ENCODE peak calls at places on chromosome X, in seven cellular contexts. One of them, this sample, is unnamed. For H3K9me3 and H3K27me3, the result is how much of the 10 kb centered on the place peaks cover.

GRCh38 chrX:7603387-7603786 is 239.6 kb upstream of the VCX start:
- DNase-seq in HepG2: no peak
- DNase-seq in fibroblast of lung: no peak
- DNase-seq in Karpas-422: no peak
- DNase-seq in adipocyte: no peak
- DNase-seq in right cardiac atrium: no peak
- DNase-seq in suprapubic skin: no peak
- DNase-seq in this sample: no peak

GRCh38 chrX:88437563-88437962 is 309.5 kb upstream of the CPXCR1 start:
- DNase-seq in HepG2: no peak
- DNase-seq in fibroblast of lung: no peak
- DNase-seq in Karpas-422: no peak
- DNase-seq in adipocyte: no peak
- DNase-seq in right cardiac atrium: no peak
- DNase-seq in suprapubic skin: no peak
- DNase-seq in this sample: no peak

GRCh38 chrX:138128025-138128671 is 562.2 kb downstream of the ZIC3 start:
- DNase-seq in HepG2: peak
- DNase-seq in fibroblast of lung: peak
- DNase-seq in Karpas-422: peak
- DNase-seq in adipocyte: peak
- DNase-seq in right cardiac atrium: peak
- DNase-seq in suprapubic skin: no peak
- DNase-seq in this sample: no peak

GRCh38 chrX:136166221-136166855 is 19.0 kb downstream of the FHL1 start:
- DNase-seq in HepG2: no peak
- DNase-seq in fibroblast of lung: peak
- DNase-seq in Karpas-422: peak
- DNase-seq in adipocyte: peak
- DNase-seq in right cardiac atrium: no peak
- DNase-seq in suprapubic skin: no peak
- DNase-seq in this sample: no peak

GRCh38 chrX:118595501-118596042 is 100.0 kb downstream of the DOCK11 start:
- DNase-seq in HepG2: no peak
- DNase-seq in fibroblast of lung: no peak
- DNase-seq in Karpas-422: no peak
- DNase-seq in adipocyte: peak
- DNase-seq in right cardiac atrium: no peak
- DNase-seq in suprapubic skin: no peak
- DNase-seq in this sample: no peak

GRCh38 chrX:37825225-37825842 is 22.0 kb downstream of the DYNLT3 start:
- DNase-seq in HepG2: peak
- DNase-seq in fibroblast of lung: peak
- DNase-seq in Karpas-422: peak
- DNase-seq in adipocyte: peak
- DNase-seq in right cardiac atrium: no peak
- DNase-seq in suprapubic skin: no peak
- DNase-seq in this sample: no peak

GRCh38 chrX:23666282-23666681 is 1.0 kb upstream of the PRDX4 start:
- DNase-seq in HepG2: no peak
- DNase-seq in fibroblast of lung: no peak
- DNase-seq in Karpas-422: no peak
- DNase-seq in adipocyte: no peak
- DNase-seq in right cardiac atrium: peak
- DNase-seq in suprapubic skin: no peak
- DNase-seq in this sample: no peak

GRCh38 chrX:19110642-19111041 is 11.6 kb downstream of the ADGRG2 start:
- DNase-seq in HepG2: no peak
- DNase-seq in fibroblast of lung: no peak
- DNase-seq in Karpas-422: no peak
- DNase-seq in adipocyte: no peak
- DNase-seq in right cardiac atrium: no peak
- DNase-seq in suprapubic skin: no peak
- DNase-seq in this sample: no peak

GRCh38 chrX:68833448-68833805 is 4.6 kb downstream of the EFNB1 start:
- DNase-seq in HepG2: no peak
- DNase-seq in fibroblast of lung: no peak
- DNase-seq in Karpas-422: no peak
- DNase-seq in adipocyte: no peak
- DNase-seq in right cardiac atrium: no peak
- DNase-seq in suprapubic skin: peak
- DNase-seq in this sample: no peak

GRCh38 chrX:69109706-69110635 is 55.3 kb downstream of the PJA1 start:
- DNase-seq in HepG2: no peak
- DNase-seq in fibroblast of lung: peak
- DNase-seq in Karpas-422: no peak
- DNase-seq in adipocyte: peak
- DNase-seq in right cardiac atrium: no peak
- DNase-seq in suprapubic skin: no peak
- DNase-seq in this sample: peak

GRCh38 chrX:131792356-131792749 is 230.7 kb upstream of the STK26 start:
- DNase-seq in HepG2: no peak
- DNase-seq in fibroblast of lung: no peak
- DNase-seq in Karpas-422: peak
- DNase-seq in adipocyte: peak
- DNase-seq in right cardiac atrium: peak
- DNase-seq in suprapubic skin: no peak
- DNase-seq in this sample: no peak

GRCh38 chrX:155086961-155087735 is 15.8 kb downstream of the BRCC3 start:
- DNase-seq in HepG2: no peak
- DNase-seq in fibroblast of lung: no peak
- DNase-seq in Karpas-422: no peak
- DNase-seq in adipocyte: no peak
- DNase-seq in right cardiac atrium: no peak
- DNase-seq in suprapubic skin: no peak
- DNase-seq in this sample: no peak
- H3K9me3 ChIP-seq in HepG2: under half
- H3K9me3 ChIP-seq in fibroblast of lung: under half
- H3K9me3 ChIP-seq in Karpas-422: under half
- H3K9me3 ChIP-seq in adipocyte: under half
- H3K9me3 ChIP-seq in right cardiac atrium: under half
- H3K9me3 ChIP-seq in suprapubic skin: under half
- H3K9me3 ChIP-seq in this sample: under half

GRCh38 chrX:11597479-11597878 is 68.2 kb downstream of the ARHGAP6 start:
- DNase-seq in HepG2: no peak
- DNase-seq in fibroblast of lung: peak
- DNase-seq in Karpas-422: no peak
- DNase-seq in adipocyte: peak
- DNase-seq in right cardiac atrium: no peak
- DNase-seq in suprapubic skin: no peak
- DNase-seq in this sample: no peak
- H3K27me3 ChIP-seq in HepG2: under half
- H3K27me3 ChIP-seq in fibroblast of lung: under half
- H3K27me3 ChIP-seq in Karpas-422: under half
- H3K27me3 ChIP-seq in adipocyte: under half
- H3K27me3 ChIP-seq in right cardiac atrium: under half
- H3K27me3 ChIP-seq in suprapubic skin: under half
- H3K27me3 ChIP-seq in this sample: under half

GRCh38 chrX:104253567-104254441 is 929 bp downstream of the ESX1 start:
- DNase-seq in HepG2: no peak
- DNase-seq in fibroblast of lung: no peak
- DNase-seq in Karpas-422: no peak
- DNase-seq in adipocyte: peak
- DNase-seq in right cardiac atrium: no peak
- DNase-seq in suprapubic skin: no peak
- DNase-seq in this sample: no peak
- H3K4me3 ChIP-seq in HepG2: no peak
- H3K4me3 ChIP-seq in fibroblast of lung: no peak
- H3K4me3 ChIP-seq in Karpas-422: no peak
- H3K4me3 ChIP-seq in adipocyte: peak
- H3K4me3 ChIP-seq in right cardiac atrium: peak
- H3K4me3 ChIP-seq in suprapubic skin: peak
- H3K4me3 ChIP-seq in this sample: no peak

GRCh38 chrX:63713510-63713909 is 71.5 kb downstream of the ARHGEF9 start:
- DNase-seq in HepG2: no peak
- DNase-seq in fibroblast of lung: no peak
- DNase-seq in Karpas-422: no peak
- DNase-seq in adipocyte: peak
- DNase-seq in right cardiac atrium: peak
- DNase-seq in suprapubic skin: no peak
- DNase-seq in this sample: no peak

GRCh38 chrX:63719633-63720032 is 65.4 kb downstream of the ARHGEF9 start:
- DNase-seq in HepG2: no peak
- DNase-seq in fibroblast of lung: no peak
- DNase-seq in Karpas-422: no peak
- DNase-seq in adipocyte: no peak
- DNase-seq in right cardiac atrium: no peak
- DNase-seq in suprapubic skin: no peak
- DNase-seq in this sample: no peak

GRCh38 chrX:63718010-63718694 is 66.9 kb downstream of the ARHGEF9 start:
- DNase-seq in HepG2: no peak
- DNase-seq in fibroblast of lung: no peak
- DNase-seq in Karpas-422: no peak
- DNase-seq in adipocyte: no peak
- DNase-seq in right cardiac atrium: no peak
- DNase-seq in suprapubic skin: no peak
- DNase-seq in this sample: no peak
- H3K9me3 ChIP-seq in HepG2: under half
- H3K9me3 ChIP-seq in fibroblast of lung: under half
- H3K9me3 ChIP-seq in Karpas-422: under half
- H3K9me3 ChIP-seq in adipocyte: under half
- H3K9me3 ChIP-seq in right cardiac atrium: under half
- H3K9me3 ChIP-seq in suprapubic skin: under half
- H3K9me3 ChIP-seq in this sample: under half

GRCh38 chrX:14798805-14799397 is 74.0 kb downstream of the FANCB start:
- DNase-seq in HepG2: no peak
- DNase-seq in fibroblast of lung: no peak
- DNase-seq in Karpas-422: no peak
- DNase-seq in adipocyte: no peak
- DNase-seq in right cardiac atrium: no peak
- DNase-seq in suprapubic skin: no peak
- DNase-seq in this sample: no peak

GRCh38 chrX:14801136-14801535 is 71.7 kb downstream of the FANCB start:
- DNase-seq in HepG2: no peak
- DNase-seq in fibroblast of lung: no peak
- DNase-seq in Karpas-422: no peak
- DNase-seq in adipocyte: no peak
- DNase-seq in right cardiac atrium: no peak
- DNase-seq in suprapubic skin: no peak
- DNase-seq in this sample: no peak

DNA sequence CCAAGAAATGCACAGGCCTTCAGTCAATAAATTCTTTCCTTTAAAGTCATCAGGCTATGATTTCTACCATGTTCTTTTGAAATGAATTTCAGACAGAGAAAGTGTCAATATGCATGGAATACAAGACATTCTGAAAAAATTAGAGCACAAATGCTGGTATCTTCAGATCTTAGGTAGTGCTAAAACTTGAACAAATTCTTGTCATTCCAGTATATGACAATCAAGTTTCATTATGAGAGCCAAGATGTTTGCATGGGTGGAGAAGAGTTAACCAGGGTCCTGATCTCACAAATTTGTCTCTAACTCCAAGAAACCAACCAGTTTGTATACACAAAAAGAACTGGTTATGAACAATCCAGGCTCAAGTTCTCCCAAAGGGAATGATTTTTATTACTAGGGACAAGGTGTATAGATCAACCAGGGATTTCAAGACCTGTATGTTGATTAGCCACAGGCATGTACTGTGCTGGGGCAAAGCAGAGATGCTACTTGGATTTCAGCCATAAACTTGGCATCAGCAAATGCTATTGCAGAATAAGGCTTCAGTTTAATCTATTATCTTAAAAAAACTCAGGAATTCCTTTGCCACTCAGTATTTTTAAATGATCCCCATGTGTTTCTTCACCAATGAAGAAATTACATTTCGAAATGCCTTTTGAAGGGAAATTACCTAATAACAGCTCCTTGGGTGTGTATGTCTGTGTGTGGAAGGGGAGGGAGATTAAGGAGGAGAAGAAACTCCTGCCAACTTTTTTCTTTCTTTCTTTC is 69.7 kb downstream of the FANCB start:
- DNase-seq in HepG2: no peak
- DNase-seq in fibroblast of lung: peak
- DNase-seq in Karpas-422: no peak
- DNase-seq in adipocyte: peak
- DNase-seq in right cardiac atrium: no peak
- DNase-seq in suprapubic skin: no peak
- DNase-seq in this sample: no peak
- H3K27me3 ChIP-seq in HepG2: under half
- H3K27me3 ChIP-seq in fibroblast of lung: under half
- H3K27me3 ChIP-seq in Karpas-422: under half
- H3K27me3 ChIP-seq in adipocyte: under half
- H3K27me3 ChIP-seq in right cardiac atrium: under half
- H3K27me3 ChIP-seq in suprapubic skin: under half
- H3K27me3 ChIP-seq in this sample: under half

GRCh38 chrX:54180403-54180802 is 2.7 kb downstream of the FAM120C start:
- DNase-seq in HepG2: no peak
- DNase-seq in fibroblast of lung: no peak
- DNase-seq in Karpas-422: no peak
- DNase-seq in adipocyte: peak
- DNase-seq in right cardiac atrium: no peak
- DNase-seq in suprapubic skin: no peak
- DNase-seq in this sample: no peak
- H3K4me3 ChIP-seq in HepG2: peak
- H3K4me3 ChIP-seq in fibroblast of lung: peak
- H3K4me3 ChIP-seq in Karpas-422: peak
- H3K4me3 ChIP-seq in adipocyte: peak
- H3K4me3 ChIP-seq in right cardiac atrium: no peak
- H3K4me3 ChIP-seq in suprapubic skin: no peak
- H3K4me3 ChIP-seq in this sample: peak

GRCh38 chrX:47918274-47918673 is 81.6 kb downstream of the ZNF81 start:
- DNase-seq in HepG2: no peak
- DNase-seq in fibroblast of lung: no peak
- DNase-seq in Karpas-422: no peak
- DNase-seq in adipocyte: no peak
- DNase-seq in right cardiac atrium: no peak
- DNase-seq in suprapubic skin: no peak
- DNase-seq in this sample: no peak
- H3K9me3 ChIP-seq in HepG2: under half
- H3K9me3 ChIP-seq in fibroblast of lung: under half
- H3K9me3 ChIP-seq in Karpas-422: under half
- H3K9me3 ChIP-seq in adipocyte: half or more
- H3K9me3 ChIP-seq in right cardiac atrium: under half
- H3K9me3 ChIP-seq in suprapubic skin: under half
- H3K9me3 ChIP-seq in this sample: under half

GRCh38 chrX:42673411-42673810 is 104.6 kb downstream of the PPP1R2C start:
- DNase-seq in HepG2: no peak
- DNase-seq in fibroblast of lung: peak
- DNase-seq in Karpas-422: no peak
- DNase-seq in adipocyte: peak
- DNase-seq in right cardiac atrium: no peak
- DNase-seq in suprapubic skin: no peak
- DNase-seq in this sample: no peak
- H3K27me3 ChIP-seq in HepG2: under half
- H3K27me3 ChIP-seq in fibroblast of lung: under half
- H3K27me3 ChIP-seq in Karpas-422: under half
- H3K27me3 ChIP-seq in adipocyte: under half
- H3K27me3 ChIP-seq in right cardiac atrium: under half
- H3K27me3 ChIP-seq in suprapubic skin: under half
- H3K27me3 ChIP-seq in this sample: under half

DNA sequence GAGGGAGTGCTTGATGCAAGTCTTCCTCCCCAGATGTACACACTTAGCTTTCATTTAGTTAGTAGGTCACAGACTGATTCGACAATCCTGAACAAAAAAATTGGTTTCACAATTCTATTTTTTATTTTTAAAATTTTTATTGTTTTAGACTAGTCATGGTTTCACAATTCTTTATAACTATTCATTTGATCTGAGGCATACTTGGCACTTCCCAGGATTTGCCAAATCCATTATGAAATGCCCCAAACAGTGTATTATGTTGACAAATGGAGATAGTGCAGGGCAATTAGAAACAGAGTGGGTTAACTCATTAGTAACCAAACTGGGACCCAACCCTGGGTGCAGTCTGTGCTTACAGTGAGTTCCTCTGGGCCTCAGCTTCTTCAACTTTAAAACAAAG is 676 bp upstream of the GPR82 start:
- DNase-seq in HepG2: no peak
- DNase-seq in fibroblast of lung: peak
- DNase-seq in Karpas-422: no peak
- DNase-seq in adipocyte: peak
- DNase-seq in right cardiac atrium: no peak
- DNase-seq in suprapubic skin: no peak
- DNase-seq in this sample: no peak
- H3K4me3 ChIP-seq in HepG2: no peak
- H3K4me3 ChIP-seq in fibroblast of lung: no peak
- H3K4me3 ChIP-seq in Karpas-422: peak
- H3K4me3 ChIP-seq in adipocyte: peak
- H3K4me3 ChIP-seq in right cardiac atrium: no peak
- H3K4me3 ChIP-seq in suprapubic skin: no peak
- H3K4me3 ChIP-seq in this sample: no peak

This sample was measured in AG04450.